ENCODE peak calls at places on chromosomes 2 and 18, in four cellular contexts. R is neural progenitor cell, K is HL-60, F is lower lobe of right lung. M is an unnamed sample.

GRCh38 chr2:33216508-33217182 is 259.8 kb upstream of the RASGRP3 start:
- DNase-seq in R (no peak), K (no peak), F (no peak), M (no peak)

GRCh38 chr2:234081970-234082822 is 31.7 kb downstream of the SPP2 start:
- DNase-seq in R (no peak), K (no peak), F (peak; percentile 54), M (peak; percentile 66)

GRCh38 chr18:24173997-24174396 is 35.1 kb downstream of the CABYR start:
- DNase-seq in R (no peak), K (no peak), F (no peak), M (no peak)

GRCh38 chr18:60413944-60414547 is 41.5 kb upstream of the MC4R start:
- DNase-seq in R (peak; percentile 41), K (no peak), F (no peak), M (no peak)

GRCh38 chr2:217262916-217263315 is 403.1 kb upstream of the TNP1 start:
- DNase-seq in R (no peak), K (no peak), F (no peak), M (no peak)

GRCh38 chr2:105736145-105736544 is 8.6 kb upstream of the NCK2 start:
- DNase-seq in R (no peak), K (no peak), F (no peak), M (no peak)

GRCh38 chr2:151762694-151763093 is 28.4 kb upstream of the NEB start:
- DNase-seq in R (no peak), K (no peak), F (no peak), M (no peak)

GRCh38 chr2:223797811-223798721 is 39.3 kb downstream of the AP1S3 start:
- DNase-seq in R (peak; percentile 39), K (no peak), F (no peak), M (no peak)

GRCh38 chr18:79598046-79598884 is 81.3 kb upstream of the CTDP1 start:
- DNase-seq in R (no peak), K (no peak), F (peak; percentile 37), M (peak; percentile 53)

GRCh38 chr2:75621228-75621627 is 25.4 kb upstream of the MRPL19 start:
- DNase-seq in R (no peak), K (no peak), F (no peak), M (no peak)

GRCh38 chr18:53526092-53526491 is 698.4 kb downstream of the MBD2 start:
- DNase-seq in R (no peak), K (no peak), F (no peak), M (no peak)

GRCh38 chr2:100470898-100471514 is 724 bp downstream of the NMS start:
- DNase-seq in R (peak; percentile 80), K (no peak), F (no peak), M (no peak)

GRCh38 chr2:223058952-223059716 is 7.1 kb downstream of the KCNE4 start:
- DNase-seq in R (no peak), K (no peak), F (no peak), M (no peak)

GRCh38 chr18:32122039-32122438 is 30.4 kb downstream of the RNF138 start:
- DNase-seq in R (no peak), K (no peak), F (no peak), M (no peak)

GRCh38 chr2:195533771-195534642 is 123.0 kb upstream of the SLC39A10 start:
- DNase-seq in R (no peak), K (no peak), F (no peak), M (peak; percentile 75)

GRCh38 chr2:40220177-40220925 is 231.5 kb downstream of the SLC8A1 start:
- DNase-seq in R (no peak), K (peak; percentile 14), F (no peak), M (no peak)

GRCh38 chr2:200319587-200320337 is 13.3 kb downstream of the SPATS2L start:
- DNase-seq in R (no peak), K (no peak), F (no peak), M (no peak)

GRCh38 chr18:22467760-22468553 is 50.2 kb upstream of the CTAGE1 start:
- DNase-seq in R (no peak), K (no peak), F (no peak), M (no peak)

GRCh38 chr2:179106342-179107178 is 56.6 kb upstream of the CCDC141 start:
- DNase-seq in R (no peak), K (peak; percentile 76), F (no peak), M (no peak)

GRCh38 chr18:59814872-59815271 is 84.9 kb upstream of the PMAIP1 start:
- DNase-seq in R (no peak), K (no peak), F (no peak), M (no peak)

GRCh38 chr2:172865422-172865821 is 129.8 kb downstream of the RAPGEF4 start:
- DNase-seq in R (no peak), K (no peak), F (no peak), M (no peak)

GRCh38 chr2:230318190-230319121 is 8.5 kb upstream of the SP140L start:
- DNase-seq in R (no peak), K (no peak), F (no peak), M (no peak)

GRCh38 chr2:157415632-157416101 is 28.2 kb downstream of the CYTIP start:
- DNase-seq in R (no peak), K (no peak), F (peak; percentile 47), M (no peak)

GRCh38 chr18:26584745-26585144 is 36.4 kb upstream of the KCTD1 start:
- DNase-seq in R (no peak), K (no peak), F (no peak), M (no peak)

GRCh38 chr2:99554238-99554637 is 64.4 kb upstream of the REV1 start:
- DNase-seq in R (peak; percentile 63), K (no peak), F (no peak), M (no peak)

GRCh38 chr2:126634273-126634861 is 21.6 kb upstream of the GYPC start:
- DNase-seq in R (peak; percentile 48), K (no peak), F (no peak), M (no peak)

GRCh38 chr2:169038338-169038757 is 7.2 kb upstream of the ABCB11 start:
- DNase-seq in R (no peak), K (peak; percentile 54), F (no peak), M (no peak)

GRCh38 chr2:46970334-46971288 is 55.0 kb upstream of the MCFD2 start:
- DNase-seq in R (no peak), K (peak; percentile 95), F (peak; percentile 76), M (no peak)

GRCh38 chr2:128868686-128869551 is 550.3 kb upstream of the HS6ST1 start:
- DNase-seq in R (no peak), K (no peak), F (no peak), M (no peak)

GRCh38 chr2:17762457-17762856 is 8.5 kb downstream of the GEN1 start:
- DNase-seq in R (no peak), K (no peak), F (no peak), M (no peak)

GRCh38 chr18:31983976-31984375 is 34.6 kb upstream of the RNF125 start:
- DNase-seq in R (no peak), K (no peak), F (no peak), M (no peak)

GRCh38 chr18:39751161-39751560 is 2185.6 kb upstream of the CELF4 start:
- DNase-seq in R (no peak), K (no peak), F (no peak), M (no peak)

GRCh38 chr2:240234503-240234951 is 94.1 kb upstream of the OTOS start:
- DNase-seq in R (no peak), K (no peak), F (peak; percentile 19), M (peak; percentile 56)

GRCh38 chr2:59734743-59735142 is 818.7 kb downstream of the BCL11A start:
- DNase-seq in R (no peak), K (no peak), F (no peak), M (no peak)

GRCh38 chr2:117126656-117127055 is 687.8 kb upstream of the DDX18 start:
- DNase-seq in R (no peak), K (no peak), F (no peak), M (no peak)

GRCh38 chr2:40369619-40370397 is 82.1 kb downstream of the SLC8A1 start:
- DNase-seq in R (no peak), K (no peak), F (no peak), M (no peak)

GRCh38 chr2:220789961-220790360 is 782.1 kb downstream of the EPHA4 start:
- DNase-seq in R (no peak), K (no peak), F (no peak), M (no peak)

GRCh38 chr2:65389476-65389875 is 42.9 kb downstream of the SPRED2 start:
- DNase-seq in R (no peak), K (no peak), F (no peak), M (no peak)
- H3K27ac ChIP-seq in R (no peak overlapping the region), K (no peak overlapping the region), F (no peak overlapping the region), M (no peak overlapping the region)

GRCh38 chr2:11417946-11418585 is 47.9 kb downstream of the E2F6 start:
- DNase-seq in R (peak; percentile 23), K (peak; percentile 33), F (no peak), M (no peak)

GRCh38 chr2:11414372-11415124 is 51.4 kb downstream of the E2F6 start:
- DNase-seq in R (no peak), K (no peak), F (no peak), M (no peak)

GRCh38 chr2:11416931-11417330 is 49.0 kb downstream of the E2F6 start:
- DNase-seq in R (no peak), K (no peak), F (no peak), M (no peak)

GRCh38 chr2:11419781-11420180 is 46.2 kb downstream of the E2F6 start:
- DNase-seq in R (no peak), K (no peak), F (no peak), M (no peak)

DNA sequence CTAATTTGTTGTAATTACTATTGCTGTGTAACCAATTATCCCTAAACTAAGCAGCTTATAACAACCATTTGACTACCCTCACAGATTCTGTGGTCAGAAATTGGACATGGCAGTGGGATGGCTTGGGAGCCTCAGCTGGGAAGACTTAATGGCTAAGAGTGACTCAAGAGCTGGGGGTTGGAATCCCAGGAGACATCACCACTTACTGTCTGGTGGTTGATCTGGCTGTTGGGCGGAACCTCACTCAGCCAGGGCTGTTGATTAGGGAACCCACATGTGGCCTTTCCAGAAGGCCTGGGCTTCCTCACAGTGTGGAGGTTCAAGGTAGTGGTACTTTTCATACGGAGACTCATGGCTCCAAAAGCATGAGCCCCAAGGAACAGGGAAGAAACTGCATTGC is 49.8 kb downstream of the E2F6 start:
- DNase-seq in R (no peak), K (no peak), F (no peak), M (no peak)
- H3K27ac ChIP-seq in R (no peak overlapping the region), K (no peak overlapping the region), F (no peak overlapping the region), M (no peak overlapping the region)

DNA sequence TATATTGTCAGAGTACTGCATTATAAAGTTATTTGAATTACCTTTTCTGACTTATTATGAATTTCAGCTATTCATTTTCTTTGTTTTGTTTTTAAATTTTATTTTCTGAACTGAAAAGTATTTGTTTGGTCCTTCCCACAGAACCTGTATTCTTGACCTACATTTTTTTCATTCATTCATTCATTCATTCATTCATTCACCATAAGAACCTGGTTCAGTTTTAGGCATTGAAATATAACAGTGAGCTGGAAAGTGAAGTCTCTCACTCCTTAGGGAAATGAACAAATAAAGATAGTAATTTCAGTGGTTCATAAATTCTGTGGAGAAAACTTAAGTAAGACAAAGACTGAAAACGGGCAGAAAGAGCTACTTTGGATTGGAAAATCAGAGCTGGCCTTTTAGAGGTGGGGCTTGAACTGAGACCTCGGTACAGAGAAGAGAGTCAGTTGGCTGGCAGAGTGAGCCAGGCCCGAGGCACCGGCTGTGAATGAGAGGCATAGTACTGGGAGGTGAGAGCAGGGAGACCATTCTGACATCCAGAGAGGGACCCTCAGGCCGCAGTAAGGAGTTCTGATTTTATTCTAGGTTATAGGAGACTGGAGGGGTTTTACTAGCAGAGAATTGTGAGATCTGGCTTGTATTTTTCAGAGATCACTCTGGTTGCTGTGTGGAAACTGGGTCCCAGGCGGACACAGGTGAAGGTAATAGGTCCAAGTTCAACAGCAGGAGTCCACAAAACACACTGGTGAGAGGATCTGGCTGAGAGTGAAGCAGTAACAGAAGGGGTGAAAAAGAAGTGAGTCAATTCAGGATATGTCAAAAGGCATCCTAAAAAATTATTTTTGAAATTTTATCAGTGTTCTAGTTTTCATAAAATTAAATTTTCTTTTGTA is 75.8 kb upstream of the FN1 start:
- DNase-seq in R (no peak), K (no peak), F (no peak), M (no peak)
- H3K27ac ChIP-seq in R (no peak overlapping the region), K (no peak overlapping the region), F (no peak overlapping the region), M (no peak overlapping the region)

GRCh38 chr2:232681527-232681926 is 15.6 kb upstream of the GIGYF2 start:
- DNase-seq in R (no peak), K (no peak), F (no peak), M (peak; percentile 40)
- H3K27ac ChIP-seq in R (no peak overlapping the region), K (no peak overlapping the region), F (no peak overlapping the region), M (no peak overlapping the region)